ENCODE peak calls at places on chromosomes 13 and 19, in five cellular contexts. W is Peyer's patch, R is A673, U is breast epithelium, O is transverse colon. F is an unnamed sample.

GRCh38 chr13:98482476-98483444 is 94.1 kb downstream of the STK24 start:
- DNase-seq in W (peak; percentile 73), R (no peak), U (peak; percentile 67), O (peak; percentile 71), F (peak; percentile 81)

GRCh38 chr19:40685563-40685962 is 4.9 kb downstream of the NUMBL start:
- DNase-seq in W (no peak), R (no peak), U (no peak), O (no peak), F (no peak)

GRCh38 chr13:25200783-25201182 is 28.7 kb upstream of the AMER2 start:
- DNase-seq in W (no peak), R (no peak), U (no peak), O (no peak), F (no peak)

GRCh38 chr19:42606660-42607351 is 12.1 kb upstream of the CEACAM8 start:
- DNase-seq in W (peak; percentile 62), R (peak; percentile 72), U (peak; percentile 86), O (peak; percentile 73), F (no peak)

GRCh38 chr19:23823952-23824389 is 65.3 kb upstream of the ZNF681 start:
- DNase-seq in W (no peak), R (peak; percentile 0), U (no peak), O (peak; percentile 16), F (no peak)

GRCh38 chr13:75042809-75043208 is 439.2 kb downstream of the TBC1D4 start:
- DNase-seq in W (no peak), R (no peak), U (no peak), O (no peak), F (no peak)

GRCh38 chr19:40380199-40381037 is 9.6 kb downstream of the HIPK4 start:
- DNase-seq in W (no peak), R (no peak), U (no peak), O (no peak), F (no peak)

GRCh38 chr13:112658807-112659206 is 31.0 kb upstream of the ATP11A start:
- DNase-seq in W (no peak), R (no peak), U (peak; percentile 10), O (no peak), F (no peak)

GRCh38 chr13:23766199-23766771 is 122.9 kb downstream of the MIPEP start:
- DNase-seq in W (no peak), R (no peak), U (no peak), O (no peak), F (no peak)

GRCh38 chr13:113545455-113545930 is 39.1 kb upstream of the TFDP1 start:
- DNase-seq in W (peak; percentile 42), R (peak; percentile 75), U (peak; percentile 46), O (peak; percentile 8), F (no peak)

GRCh38 chr19:33429891-33430673 is 56.6 kb downstream of the CEBPG start:
- DNase-seq in W (no peak), R (no peak), U (peak; percentile 49), O (no peak), F (no peak)

GRCh38 chr19:3521104-3521445 is 15.0 kb downstream of the FZR1 start:
- DNase-seq in W (no peak), R (no peak), U (no peak), O (no peak), F (no peak)

GRCh38 chr13:113607477-113608245 is 23.1 kb downstream of the TFDP1 start:
- DNase-seq in W (no peak), R (no peak), U (no peak), O (no peak), F (no peak)

GRCh38 chr19:28608292-28608691 is 604.7 kb downstream of the UQCRFS1 start:
- DNase-seq in W (no peak), R (no peak), U (no peak), O (no peak), F (no peak)

GRCh38 chr19:10712041-10712440 is 5.8 kb upstream of the DNM2 start:
- DNase-seq in W (peak; percentile 76), R (no peak), U (no peak), O (peak; percentile 44), F (no peak)

GRCh38 chr19:56834564-56835375 is 5.8 kb downstream of the PEG3 start:
- DNase-seq in W (no peak), R (no peak), U (no peak), O (no peak), F (no peak)

GRCh38 chr19:35346193-35347052 is 1.3 kb upstream of the FFAR1 start:
- DNase-seq in W (peak; percentile 46), R (no peak), U (peak; percentile 51), O (peak; percentile 63), F (no peak)

GRCh38 chr13:114073881-114074551 is 58.4 kb downstream of the RASA3 start:
- DNase-seq in W (peak; percentile 10), R (no peak), U (peak; percentile 43), O (no peak), F (no peak)

GRCh38 chr13:114151565-114152284 is 19.3 kb upstream of the RASA3 start:
- DNase-seq in W (peak; percentile 85), R (peak; percentile 35), U (no peak), O (peak; percentile 92), F (no peak)

GRCh38 chr13:35760678-35761308 is 284.3 kb upstream of the MAB21L1 start:
- DNase-seq in W (no peak), R (no peak), U (no peak), O (no peak), F (no peak)

GRCh38 chr19:42143341-42144234 is 11.3 kb upstream of the POU2F2 start:
- DNase-seq in W (no peak), R (peak; percentile 25), U (no peak), O (no peak), F (no peak)

GRCh38 chr13:105805866-105806265 is 729.6 kb downstream of the EFNB2 start:
- DNase-seq in W (no peak), R (no peak), U (no peak), O (no peak), F (no peak)

GRCh38 chr19:12722566-12723382 is 958 bp downstream of the TNPO2 start:
- DNase-seq in W (peak; percentile 93), R (peak; percentile 100), U (peak; percentile 97), O (peak; percentile 97), F (peak; percentile 99)

GRCh38 chr19:13291913-13292312 is 141.7 kb downstream of the IER2 start:
- DNase-seq in W (no peak), R (no peak), U (no peak), O (no peak), F (no peak)

GRCh38 chr13:39970177-39970846 is 314.9 kb downstream of the COG6 start:
- DNase-seq in W (no peak), R (no peak), U (no peak), O (no peak), F (no peak)

GRCh38 chr13:107574517-107575215 is 640.7 kb downstream of the LIG4 start:
- DNase-seq in W (no peak), R (peak; percentile 35), U (no peak), O (no peak), F (no peak)

GRCh38 chr19:18520848-18521691 is 800 bp downstream of the ELL start:
- DNase-seq in W (peak; percentile 67), R (no peak), U (no peak), O (peak; percentile 78), F (peak; percentile 40)

GRCh38 chr19:708154-709141 is at the start of gene PALM:
- DNase-seq in W (no peak), R (peak; percentile 60), U (no peak), O (no peak), F (no peak)

GRCh38 chr19:280541-281007 is 10.6 kb downstream of the PLPP2 start:
- DNase-seq in W (no peak), R (no peak), U (no peak), O (no peak), F (no peak)

GRCh38 chr13:68995972-68996670 is 1111.5 kb upstream of the ATXN8OS start:
- DNase-seq in W (no peak), R (no peak), U (no peak), O (no peak), F (no peak)

GRCh38 chr19:45153339-45154063 is 7.3 kb downstream of the NKPD1 start:
- DNase-seq in W (no peak), R (peak; percentile 76), U (no peak), O (peak; percentile 36), F (no peak)
- H3K27ac ChIP-seq in W (no peak overlapping the region), R (no peak overlapping the region), U (peak overlapping the region; percentile 9), O (no peak overlapping the region), F (no peak overlapping the region)

GRCh38 chr13:44411841-44412240 is 38.2 kb downstream of the SERP2 start:
- DNase-seq in W (no peak), R (no peak), U (no peak), O (no peak), F (no peak)
- H3K4me3 ChIP-seq in W (no peak overlapping the region), R (no peak overlapping the region), U (no peak overlapping the region), O (no peak overlapping the region), F (no peak overlapping the region)

GRCh38 chr13:27533155-27533643 is 82.8 kb upstream of the MTIF3 start:
- DNase-seq in W (peak; percentile 92), R (peak; percentile 46), U (peak; percentile 78), O (peak; percentile 87), F (peak; percentile 53)
- TF ChIP-seq CTCF in W (peak; percentile 42), R (peak; percentile 95), U (peak; percentile 21), O (peak; percentile 88), F (peak; percentile 87)

DNA sequence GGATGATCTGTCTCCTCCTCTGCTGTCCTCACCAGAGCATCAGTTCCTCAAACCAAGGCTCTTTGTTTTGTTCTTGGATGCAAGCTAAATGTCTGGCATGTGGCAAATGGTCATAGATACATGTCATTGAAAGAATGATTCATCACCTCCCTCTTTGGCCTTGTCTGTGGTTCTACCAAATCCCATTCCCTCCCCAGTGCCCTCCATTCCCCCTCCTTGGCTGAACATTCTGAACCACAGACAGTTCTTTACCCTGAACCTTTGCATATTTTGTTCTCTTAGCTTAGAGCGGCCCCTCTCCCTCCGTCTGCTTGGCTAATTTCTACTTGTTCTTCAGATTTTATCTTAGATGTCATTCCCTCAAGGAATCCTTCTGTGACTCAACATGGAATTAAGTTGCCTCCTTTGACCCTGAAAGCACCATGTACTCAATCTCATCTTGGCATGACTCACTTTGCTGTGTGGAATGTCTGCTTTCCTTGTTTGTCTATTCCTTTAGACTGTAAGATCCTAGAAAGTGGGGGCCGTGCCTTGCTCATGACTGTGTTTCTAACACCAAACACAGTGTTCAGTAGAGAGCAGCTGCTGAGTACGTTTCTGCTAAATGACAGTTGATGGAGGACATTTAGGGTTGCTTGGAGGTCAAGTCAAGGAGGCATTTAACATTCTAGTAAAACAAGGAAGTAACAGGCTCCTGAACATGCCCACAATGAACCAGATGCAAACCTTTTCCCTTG is 8.1 kb downstream of the ALOX5AP start:
- DNase-seq in W (no peak), R (no peak), U (no peak), O (peak; percentile 37), F (no peak)
- H3K27ac ChIP-seq in W (peak overlapping the region; percentile 86), R (no peak overlapping the region), U (peak overlapping the region; percentile 48), O (peak overlapping the region; percentile 78), F (peak overlapping the region; percentile 28)